ENCODE peak calls at places on chromosomes 2 and 18, in five cellular contexts. B is PC-9, D is fibroblast of lung, K is AG04450, J is AG10803. L is an unnamed sample.

GRCh38 chr18:28269750-28270149 is 92.8 kb upstream of the CDH2 start:
- DNase-seq in B (no peak), K (no peak), D (peak; percentile 77), J (no peak), L (no peak)

GRCh38 chr2:216791303-216791702 is 68.6 kb downstream of the TNP1 start:
- DNase-seq in D (no peak), K (no peak), J (peak; percentile 62), B (no peak), L (no peak)

GRCh38 chr2:146312899-146313298 is 1531.9 kb upstream of the ACVR2A start:
- DNase-seq in D (peak; percentile 23), B (no peak), K (no peak), J (peak; percentile 17), L (no peak)

GRCh38 chr18:48940854-48941531 is 9.8 kb downstream of the SMAD7 start:
- DNase-seq in J (no peak), D (no peak), K (no peak), B (no peak), L (no peak)

GRCh38 chr18:44518666-44519065 is 162.0 kb upstream of the SETBP1 start:
- DNase-seq in D (peak; percentile 49), K (no peak), B (no peak), J (no peak), L (no peak)

GRCh38 chr2:147572622-147573021 is 272.2 kb upstream of the ACVR2A start:
- DNase-seq in B (no peak), K (no peak), D (no peak), J (no peak), L (no peak)

GRCh38 chr18:12328179-12328823 is 20.3 kb downstream of the TUBB6 start:
- DNase-seq in K (no peak), D (no peak), J (no peak), B (no peak), L (no peak)

GRCh38 chr2:55136138-55136541 is 85.9 kb upstream of the RTN4 start:
- DNase-seq in J (no peak), B (no peak), K (no peak), D (no peak), L (peak; percentile 12)

GRCh38 chr2:191030521-191031154 is 16.7 kb upstream of the STAT1 start:
- DNase-seq in K (no peak), D (peak; percentile 45), J (peak; percentile 50), B (no peak), L (peak; percentile 43)

GRCh38 chr18:40851014-40851429 is 1104.0 kb upstream of the PIK3C3 start:
- DNase-seq in J (peak; percentile 13), K (no peak), D (peak; percentile 88), B (peak; percentile 5), L (peak; percentile 12)

GRCh38 chr2:128374001-128374710 is 55.5 kb upstream of the HS6ST1 start:
- DNase-seq in D (peak; percentile 95), J (peak; percentile 94), B (peak; percentile 53), K (peak; percentile 72), L (no peak)

GRCh38 chr2:12759248-12759647 is 42.5 kb downstream of the TRIB2 start:
- DNase-seq in K (peak; percentile 59), J (peak; percentile 97), B (peak; percentile 28), D (peak; percentile 97), L (no peak)

GRCh38 chr2:203038586-203038985 is 23.9 kb downstream of the NBEAL1 start:
- DNase-seq in D (no peak), B (no peak), J (no peak), K (no peak), L (no peak)

GRCh38 chr2:97355887-97356286 is 233.8 kb downstream of the ANKRD36B start:
- DNase-seq in J (no peak), B (no peak), D (no peak), K (no peak), L (no peak)

GRCh38 chr2:66331176-66331575 is 103.7 kb upstream of the MEIS1 start:
- DNase-seq in J (no peak), K (no peak), D (no peak), B (no peak), L (no peak)

GRCh38 chr2:199015072-199015471 is 442.7 kb downstream of the SATB2 start:
- DNase-seq in K (no peak), J (no peak), B (no peak), D (no peak), L (no peak)

GRCh38 chr2:239230318-239231052 is 170.3 kb downstream of the HDAC4 start:
- DNase-seq in B (no peak), J (no peak), D (no peak), K (no peak), L (no peak)

GRCh38 chr18:60259052-60259681 is 113.4 kb downstream of the MC4R start:
- DNase-seq in J (no peak), D (peak; percentile 49), B (no peak), K (no peak), L (no peak)

GRCh38 chr2:12585784-12586183 is 131.0 kb upstream of the TRIB2 start:
- DNase-seq in K (no peak), D (no peak), J (no peak), B (no peak), L (no peak)

GRCh38 chr18:7459851-7460774 is 107.0 kb upstream of the PTPRM start:
- DNase-seq in J (peak; percentile 7), K (no peak), D (peak; percentile 5), B (no peak), L (no peak)

GRCh38 chr18:51153659-51154371 is 43.7 kb downstream of the MEX3C start:
- DNase-seq in J (no peak), D (no peak), K (no peak), B (no peak), L (no peak)

GRCh38 chr2:112161431-112162145 is 23.4 kb downstream of the FBLN7 start:
- DNase-seq in K (no peak), J (no peak), D (no peak), B (no peak), L (no peak)

GRCh38 chr2:122009546-122009945 is 254.1 kb downstream of the TSN start:
- DNase-seq in J (no peak), D (no peak), B (no peak), K (no peak), L (no peak)

GRCh38 chr2:201257381-201257940 is 2.9 kb upstream of the CASP8 start:
- DNase-seq in K (no peak), D (no peak), J (no peak), B (peak; percentile 65), L (peak; percentile 58)

GRCh38 chr2:141554810-141555209 is 576.0 kb downstream of the LRP1B start:
- DNase-seq in D (peak; percentile 41), B (no peak), K (peak; percentile 24), J (peak; percentile 37), L (peak; percentile 40)

GRCh38 chr18:79421275-79421857 is 25.6 kb downstream of the NFATC1 start:
- DNase-seq in B (no peak), K (no peak), J (peak; percentile 12), D (no peak), L (no peak)

GRCh38 chr2:207473203-207473865 is 56.4 kb upstream of the CREB1 start:
- DNase-seq in D (peak; percentile 82), B (peak; percentile 40), K (peak; percentile 65), J (peak; percentile 85), L (no peak)

GRCh38 chr2:188332619-188333018 is 40.9 kb downstream of the GULP1 start:
- DNase-seq in J (no peak), D (no peak), K (no peak), B (no peak), L (no peak)

GRCh38 chr2:157876771-157877108 is 610 bp upstream of the ACVR1 start:
- DNase-seq in K (no peak), B (no peak), J (no peak), D (no peak), L (no peak)

GRCh38 chr2:137862651-137863050 is 101.6 kb upstream of the HNMT start:
- DNase-seq in B (no peak), K (no peak), J (no peak), D (no peak), L (no peak)

GRCh38 chr2:137870682-137871081 is 93.6 kb upstream of the HNMT start:
- DNase-seq in B (no peak), J (no peak), D (no peak), K (no peak), L (no peak)

GRCh38 chr2:137865954-137866540 is 98.2 kb upstream of the HNMT start:
- DNase-seq in J (peak; percentile 32), B (peak; percentile 48), D (peak; percentile 35), K (peak; percentile 16), L (peak; percentile 70)
- TF ChIP-seq CTCF in J (peak; percentile 61), B (peak; percentile 73), D (peak; percentile 82), K (peak; percentile 74), L (peak; percentile 67)

GRCh38 chr2:167332358-167332757 is 444.1 kb downstream of the XIRP2 start:
- DNase-seq in D (no peak), B (no peak), J (no peak), K (no peak), L (no peak)

GRCh38 chr2:167331636-167332232 is 443.5 kb downstream of the XIRP2 start:
- DNase-seq in K (no peak), B (no peak), J (no peak), D (no peak), L (peak; percentile 27)

GRCh38 chr2:167335627-167336026 is 447.3 kb downstream of the XIRP2 start:
- DNase-seq in B (no peak), J (no peak), D (peak; percentile 78), K (no peak), L (no peak)

GRCh38 chr2:167334343-167334742 is 446.1 kb downstream of the XIRP2 start:
- DNase-seq in K (no peak), D (no peak), J (no peak), B (no peak), L (no peak)

GRCh38 chr2:167333245-167333644 is 445.0 kb downstream of the XIRP2 start:
- DNase-seq in B (no peak), J (no peak), K (no peak), D (no peak), L (no peak)
- TF ChIP-seq CTCF in B (no peak), J (no peak), K (peak; percentile 21), D (peak; percentile 25), L (no peak)

GRCh38 chr2:5236308-5236707 is 455.9 kb upstream of the SOX11 start:
- DNase-seq in K (no peak), B (no peak), J (no peak), D (no peak), L (no peak)
- TF ChIP-seq CTCF in K (no peak), B (no peak), J (no peak), D (no peak), L (no peak)

GRCh38 chr18:4020026-4020425 is 435.1 kb downstream of the DLGAP1 start:
- DNase-seq in J (no peak), K (no peak), D (no peak), B (no peak), L (no peak)

GRCh38 chr18:4016391-4017049 is 438.6 kb downstream of the DLGAP1 start:
- DNase-seq in J (peak; percentile 28), K (no peak), B (no peak), D (peak; percentile 19), L (no peak)

GRCh38 chr18:4017479-4017878 is 437.6 kb downstream of the DLGAP1 start:
- DNase-seq in J (no peak), K (no peak), D (no peak), B (peak; percentile 8), L (peak; percentile 53)
- TF ChIP-seq CTCF in J (peak; percentile 3), K (peak; percentile 12), D (peak; percentile 37), B (peak; percentile 23), L (no peak)

DNA sequence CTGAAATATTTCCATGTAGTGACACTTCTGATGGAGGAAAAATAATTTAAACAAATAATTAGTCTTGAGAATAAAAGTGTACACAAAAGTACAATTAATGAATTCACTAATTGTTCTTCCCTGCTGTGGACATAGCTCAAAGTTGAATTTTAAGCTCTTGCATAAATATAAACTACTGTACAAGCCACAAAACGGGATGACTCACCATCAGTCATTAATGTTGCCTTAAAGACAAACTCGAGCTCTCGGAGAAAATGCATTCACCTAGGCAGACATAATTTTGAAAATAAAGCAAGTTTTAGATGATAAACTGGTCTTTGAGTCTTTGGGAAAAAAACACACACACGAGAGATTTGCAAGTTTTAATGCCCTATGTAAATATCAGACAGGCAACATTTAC is 436.4 kb downstream of the ZNF521 start:
- DNase-seq in B (no peak), J (peak; percentile 32), K (peak; percentile 4), D (peak; percentile 54), L (no peak)
- TF ChIP-seq CTCF in B (no peak), J (no peak), K (no peak), D (no peak), L (no peak)